ENCODE peak calls at places on chromosome 12, in ten cellular contexts. One of them, this sample, is unnamed.

GRCh38 chr12:12534975-12535374 is 27.7 kb downstream of the DUSP16 start:
- DNase-seq in aorta: no peak
- DNase-seq in dorsolateral prefrontal cortex: no peak
- DNase-seq in CD8-positive, alpha-beta T cell: no peak
- DNase-seq in esophagus squamous epithelium: no peak
- DNase-seq in RWPE1: no peak
- DNase-seq in uterus: no peak
- DNase-seq in CD4-positive, alpha-beta memory T cell: no peak
- DNase-seq in small intestine: no peak
- DNase-seq in breast epithelium: no peak
- DNase-seq in this sample: no peak

GRCh38 chr12:40819427-40820108 is 127.3 kb downstream of the CNTN1 start:
- DNase-seq in aorta: peak; percentile 75
- DNase-seq in dorsolateral prefrontal cortex: peak; percentile 57
- DNase-seq in CD8-positive, alpha-beta T cell: no peak
- DNase-seq in esophagus squamous epithelium: no peak
- DNase-seq in RWPE1: no peak
- DNase-seq in uterus: peak; percentile 19
- DNase-seq in CD4-positive, alpha-beta memory T cell: no peak
- DNase-seq in small intestine: no peak
- DNase-seq in breast epithelium: no peak
- DNase-seq in this sample: no peak

GRCh38 chr12:26239508-26240328 is 44.3 kb downstream of the SSPN start:
- DNase-seq in aorta: peak; percentile 92
- DNase-seq in dorsolateral prefrontal cortex: peak; percentile 63
- DNase-seq in CD8-positive, alpha-beta T cell: no peak
- DNase-seq in esophagus squamous epithelium: no peak
- DNase-seq in RWPE1: peak; percentile 11
- DNase-seq in uterus: peak; percentile 61
- DNase-seq in CD4-positive, alpha-beta memory T cell: no peak
- DNase-seq in small intestine: peak; percentile 49
- DNase-seq in breast epithelium: peak; percentile 95
- DNase-seq in this sample: no peak

GRCh38 chr12:111429760-111430417 is 24.2 kb downstream of the SH2B3 start:
- DNase-seq in aorta: no peak
- DNase-seq in dorsolateral prefrontal cortex: no peak
- DNase-seq in CD8-positive, alpha-beta T cell: peak; percentile 54
- DNase-seq in esophagus squamous epithelium: no peak
- DNase-seq in RWPE1: no peak
- DNase-seq in uterus: no peak
- DNase-seq in CD4-positive, alpha-beta memory T cell: peak; percentile 76
- DNase-seq in small intestine: peak; percentile 39
- DNase-seq in breast epithelium: no peak
- DNase-seq in this sample: peak; percentile 37

GRCh38 chr12:84336231-84336630 is 576.4 kb downstream of the SLC6A15 start:
- DNase-seq in aorta: no peak
- DNase-seq in dorsolateral prefrontal cortex: no peak
- DNase-seq in CD8-positive, alpha-beta T cell: no peak
- DNase-seq in esophagus squamous epithelium: no peak
- DNase-seq in RWPE1: no peak
- DNase-seq in uterus: no peak
- DNase-seq in CD4-positive, alpha-beta memory T cell: no peak
- DNase-seq in small intestine: no peak
- DNase-seq in breast epithelium: no peak
- DNase-seq in this sample: no peak

GRCh38 chr12:103882861-103883596 is 42.0 kb upstream of the NT5DC3 start:
- DNase-seq in aorta: no peak
- DNase-seq in dorsolateral prefrontal cortex: no peak
- DNase-seq in CD8-positive, alpha-beta T cell: no peak
- DNase-seq in esophagus squamous epithelium: no peak
- DNase-seq in RWPE1: no peak
- DNase-seq in uterus: no peak
- DNase-seq in CD4-positive, alpha-beta memory T cell: no peak
- DNase-seq in small intestine: no peak
- DNase-seq in breast epithelium: no peak
- DNase-seq in this sample: no peak

GRCh38 chr12:27048822-27049752 is 26.7 kb downstream of the MED21 start:
- DNase-seq in aorta: no peak
- DNase-seq in dorsolateral prefrontal cortex: no peak
- DNase-seq in CD8-positive, alpha-beta T cell: no peak
- DNase-seq in esophagus squamous epithelium: no peak
- DNase-seq in RWPE1: peak; percentile 55
- DNase-seq in uterus: no peak
- DNase-seq in CD4-positive, alpha-beta memory T cell: no peak
- DNase-seq in small intestine: no peak
- DNase-seq in breast epithelium: no peak
- DNase-seq in this sample: no peak

GRCh38 chr12:51187370-51187987 is 14.5 kb upstream of the TFCP2 start:
- DNase-seq in aorta: no peak
- DNase-seq in dorsolateral prefrontal cortex: no peak
- DNase-seq in CD8-positive, alpha-beta T cell: no peak
- DNase-seq in esophagus squamous epithelium: no peak
- DNase-seq in RWPE1: no peak
- DNase-seq in uterus: no peak
- DNase-seq in CD4-positive, alpha-beta memory T cell: no peak
- DNase-seq in small intestine: no peak
- DNase-seq in breast epithelium: no peak
- DNase-seq in this sample: no peak

GRCh38 chr12:95788637-95789036 is 1.9 kb downstream of the NTN4 start:
- DNase-seq in aorta: no peak
- DNase-seq in dorsolateral prefrontal cortex: no peak
- DNase-seq in CD8-positive, alpha-beta T cell: no peak
- DNase-seq in esophagus squamous epithelium: no peak
- DNase-seq in RWPE1: no peak
- DNase-seq in uterus: no peak
- DNase-seq in CD4-positive, alpha-beta memory T cell: no peak
- DNase-seq in small intestine: no peak
- DNase-seq in breast epithelium: no peak
- DNase-seq in this sample: no peak

GRCh38 chr12:50105913-50106450 is 2.2 kb downstream of the GPD1 start:
- DNase-seq in aorta: no peak
- DNase-seq in dorsolateral prefrontal cortex: no peak
- DNase-seq in CD8-positive, alpha-beta T cell: no peak
- DNase-seq in esophagus squamous epithelium: no peak
- DNase-seq in RWPE1: no peak
- DNase-seq in uterus: no peak
- DNase-seq in CD4-positive, alpha-beta memory T cell: no peak
- DNase-seq in small intestine: no peak
- DNase-seq in breast epithelium: no peak
- DNase-seq in this sample: no peak

GRCh38 chr12:130538343-130539095 is 177.6 kb downstream of the RIMBP2 start:
- DNase-seq in aorta: no peak
- DNase-seq in dorsolateral prefrontal cortex: peak; percentile 68
- DNase-seq in CD8-positive, alpha-beta T cell: no peak
- DNase-seq in esophagus squamous epithelium: no peak
- DNase-seq in RWPE1: no peak
- DNase-seq in uterus: no peak
- DNase-seq in CD4-positive, alpha-beta memory T cell: no peak
- DNase-seq in small intestine: no peak
- DNase-seq in breast epithelium: no peak
- DNase-seq in this sample: no peak

GRCh38 chr12:74644681-74645080 is 107.0 kb downstream of the ATXN7L3B start:
- DNase-seq in aorta: no peak
- DNase-seq in dorsolateral prefrontal cortex: no peak
- DNase-seq in CD8-positive, alpha-beta T cell: no peak
- DNase-seq in esophagus squamous epithelium: no peak
- DNase-seq in RWPE1: no peak
- DNase-seq in uterus: no peak
- DNase-seq in CD4-positive, alpha-beta memory T cell: no peak
- DNase-seq in small intestine: no peak
- DNase-seq in breast epithelium: no peak
- DNase-seq in this sample: no peak

GRCh38 chr12:75854681-75855309 is 176.8 kb downstream of the PHLDA1 start:
- DNase-seq in aorta: no peak
- DNase-seq in dorsolateral prefrontal cortex: no peak
- DNase-seq in CD8-positive, alpha-beta T cell: no peak
- DNase-seq in esophagus squamous epithelium: no peak
- DNase-seq in RWPE1: no peak
- DNase-seq in uterus: no peak
- DNase-seq in CD4-positive, alpha-beta memory T cell: no peak
- DNase-seq in small intestine: no peak
- DNase-seq in breast epithelium: no peak
- DNase-seq in this sample: no peak

GRCh38 chr12:587132-587531 is 76.1 kb downstream of the NINJ2 start:
- DNase-seq in aorta: peak; percentile 57
- DNase-seq in dorsolateral prefrontal cortex: no peak
- DNase-seq in CD8-positive, alpha-beta T cell: no peak
- DNase-seq in esophagus squamous epithelium: no peak
- DNase-seq in RWPE1: no peak
- DNase-seq in uterus: no peak
- DNase-seq in CD4-positive, alpha-beta memory T cell: no peak
- DNase-seq in small intestine: no peak
- DNase-seq in breast epithelium: no peak
- DNase-seq in this sample: no peak

GRCh38 chr12:110330544-110330943 is 49.5 kb downstream of the ATP2A2 start:
- DNase-seq in aorta: no peak
- DNase-seq in dorsolateral prefrontal cortex: no peak
- DNase-seq in CD8-positive, alpha-beta T cell: no peak
- DNase-seq in esophagus squamous epithelium: no peak
- DNase-seq in RWPE1: no peak
- DNase-seq in uterus: no peak
- DNase-seq in CD4-positive, alpha-beta memory T cell: no peak
- DNase-seq in small intestine: no peak
- DNase-seq in breast epithelium: no peak
- DNase-seq in this sample: no peak

GRCh38 chr12:26010293-26010821 is 51.9 kb downstream of the RASSF8 start:
- DNase-seq in aorta: no peak
- DNase-seq in dorsolateral prefrontal cortex: no peak
- DNase-seq in CD8-positive, alpha-beta T cell: no peak
- DNase-seq in esophagus squamous epithelium: no peak
- DNase-seq in RWPE1: peak; percentile 15
- DNase-seq in uterus: no peak
- DNase-seq in CD4-positive, alpha-beta memory T cell: no peak
- DNase-seq in small intestine: no peak
- DNase-seq in breast epithelium: no peak
- DNase-seq in this sample: no peak

GRCh38 chr12:130634866-130635265 is 81.2 kb downstream of the RIMBP2 start:
- DNase-seq in aorta: no peak
- DNase-seq in dorsolateral prefrontal cortex: no peak
- DNase-seq in CD8-positive, alpha-beta T cell: no peak
- DNase-seq in esophagus squamous epithelium: no peak
- DNase-seq in RWPE1: no peak
- DNase-seq in uterus: no peak
- DNase-seq in CD4-positive, alpha-beta memory T cell: no peak
- DNase-seq in small intestine: no peak
- DNase-seq in breast epithelium: no peak
- DNase-seq in this sample: no peak

GRCh38 chr12:100375023-100375737 is 18.3 kb downstream of the SLC17A8 start:
- DNase-seq in aorta: peak; percentile 79
- DNase-seq in dorsolateral prefrontal cortex: peak; percentile 85
- DNase-seq in CD8-positive, alpha-beta T cell: no peak
- DNase-seq in esophagus squamous epithelium: no peak
- DNase-seq in RWPE1: no peak
- DNase-seq in uterus: peak; percentile 64
- DNase-seq in CD4-positive, alpha-beta memory T cell: no peak
- DNase-seq in small intestine: peak; percentile 63
- DNase-seq in breast epithelium: no peak
- DNase-seq in this sample: no peak

GRCh38 chr12:78853231-78853630 is 11.3 kb upstream of the SYT1 start:
- DNase-seq in aorta: no peak
- DNase-seq in dorsolateral prefrontal cortex: no peak
- DNase-seq in CD8-positive, alpha-beta T cell: no peak
- DNase-seq in esophagus squamous epithelium: no peak
- DNase-seq in RWPE1: no peak
- DNase-seq in uterus: no peak
- DNase-seq in CD4-positive, alpha-beta memory T cell: no peak
- DNase-seq in small intestine: no peak
- DNase-seq in breast epithelium: no peak
- DNase-seq in this sample: no peak

GRCh38 chr12:127809236-127809635 is 457.7 kb upstream of the TMEM132C start:
- DNase-seq in aorta: no peak
- DNase-seq in dorsolateral prefrontal cortex: no peak
- DNase-seq in CD8-positive, alpha-beta T cell: no peak
- DNase-seq in esophagus squamous epithelium: no peak
- DNase-seq in RWPE1: no peak
- DNase-seq in uterus: no peak
- DNase-seq in CD4-positive, alpha-beta memory T cell: no peak
- DNase-seq in small intestine: no peak
- DNase-seq in breast epithelium: no peak
- DNase-seq in this sample: no peak
- H3K27ac ChIP-seq in aorta: no peak overlapping the region
- H3K27ac ChIP-seq in dorsolateral prefrontal cortex: peak overlapping the region; percentile 62
- H3K27ac ChIP-seq in CD8-positive, alpha-beta T cell: no peak overlapping the region
- H3K27ac ChIP-seq in esophagus squamous epithelium: no peak overlapping the region
- H3K27ac ChIP-seq in RWPE1: no peak overlapping the region
- H3K27ac ChIP-seq in uterus: no peak overlapping the region
- H3K27ac ChIP-seq in CD4-positive, alpha-beta memory T cell: no peak overlapping the region
- H3K27ac ChIP-seq in small intestine: no peak overlapping the region
- H3K27ac ChIP-seq in breast epithelium: no peak overlapping the region
- H3K27ac ChIP-seq in this sample: no peak overlapping the region

GRCh38 chr12:88578821-88579518 is 1.3 kb downstream of the KITLG start:
- DNase-seq in aorta: no peak
- DNase-seq in dorsolateral prefrontal cortex: no peak
- DNase-seq in CD8-positive, alpha-beta T cell: no peak
- DNase-seq in esophagus squamous epithelium: no peak
- DNase-seq in RWPE1: peak; percentile 69
- DNase-seq in uterus: no peak
- DNase-seq in CD4-positive, alpha-beta memory T cell: no peak
- DNase-seq in small intestine: peak; percentile 61
- DNase-seq in breast epithelium: no peak
- DNase-seq in this sample: no peak
- H3K27ac ChIP-seq in aorta: no peak overlapping the region
- H3K27ac ChIP-seq in dorsolateral prefrontal cortex: peak overlapping the region; percentile 71
- H3K27ac ChIP-seq in CD8-positive, alpha-beta T cell: no peak overlapping the region
- H3K27ac ChIP-seq in esophagus squamous epithelium: peak overlapping the region; percentile 76
- H3K27ac ChIP-seq in RWPE1: peak overlapping the region; percentile 89
- H3K27ac ChIP-seq in uterus: peak overlapping the region; percentile 82
- H3K27ac ChIP-seq in CD4-positive, alpha-beta memory T cell: no peak overlapping the region
- H3K27ac ChIP-seq in small intestine: no peak overlapping the region
- H3K27ac ChIP-seq in breast epithelium: peak overlapping the region; percentile 78
- H3K27ac ChIP-seq in this sample: no peak overlapping the region

GRCh38 chr12:113070117-113070906 is 13.8 kb downstream of the DTX1 start:
- DNase-seq in aorta: no peak
- DNase-seq in dorsolateral prefrontal cortex: no peak
- DNase-seq in CD8-positive, alpha-beta T cell: peak; percentile 15
- DNase-seq in esophagus squamous epithelium: no peak
- DNase-seq in RWPE1: no peak
- DNase-seq in uterus: no peak
- DNase-seq in CD4-positive, alpha-beta memory T cell: no peak
- DNase-seq in small intestine: no peak
- DNase-seq in breast epithelium: peak; percentile 37
- DNase-seq in this sample: no peak
- H3K27ac ChIP-seq in aorta: no peak overlapping the region
- H3K27ac ChIP-seq in dorsolateral prefrontal cortex: peak overlapping the region; percentile 70
- H3K27ac ChIP-seq in CD8-positive, alpha-beta T cell: no peak overlapping the region
- H3K27ac ChIP-seq in esophagus squamous epithelium: no peak overlapping the region
- H3K27ac ChIP-seq in RWPE1: no peak overlapping the region
- H3K27ac ChIP-seq in uterus: no peak overlapping the region
- H3K27ac ChIP-seq in CD4-positive, alpha-beta memory T cell: no peak overlapping the region
- H3K27ac ChIP-seq in small intestine: peak overlapping the region; percentile 24
- H3K27ac ChIP-seq in breast epithelium: peak overlapping the region; percentile 48
- H3K27ac ChIP-seq in this sample: peak overlapping the region; percentile 21

DNA sequence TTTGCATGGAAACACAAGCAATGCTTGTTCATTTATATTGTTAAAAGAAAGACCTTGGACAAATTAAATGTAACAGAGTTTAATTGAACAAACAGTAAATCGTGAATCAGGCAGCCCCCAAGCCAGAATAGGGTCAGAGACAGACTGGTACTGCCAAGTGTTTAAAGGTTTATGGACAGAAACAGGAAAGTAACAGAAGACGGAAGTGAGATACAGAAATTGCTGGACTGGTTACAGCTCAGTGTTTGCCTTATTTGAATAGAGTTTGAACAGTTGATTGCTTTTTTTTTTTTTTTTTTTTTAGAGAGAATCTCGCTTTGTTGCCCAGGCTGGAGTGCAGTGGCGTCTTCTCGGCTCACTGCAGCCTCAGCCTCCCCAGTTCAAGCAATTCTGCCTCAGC is 50.3 kb downstream of the DAO start:
- DNase-seq in aorta: no peak
- DNase-seq in dorsolateral prefrontal cortex: no peak
- DNase-seq in CD8-positive, alpha-beta T cell: no peak
- DNase-seq in esophagus squamous epithelium: no peak
- DNase-seq in RWPE1: no peak
- DNase-seq in uterus: no peak
- DNase-seq in CD4-positive, alpha-beta memory T cell: no peak
- DNase-seq in small intestine: no peak
- DNase-seq in breast epithelium: no peak
- DNase-seq in this sample: no peak
- H3K27ac ChIP-seq in aorta: no peak overlapping the region
- H3K27ac ChIP-seq in dorsolateral prefrontal cortex: no peak overlapping the region
- H3K27ac ChIP-seq in CD8-positive, alpha-beta T cell: no peak overlapping the region
- H3K27ac ChIP-seq in esophagus squamous epithelium: no peak overlapping the region
- H3K27ac ChIP-seq in RWPE1: no peak overlapping the region
- H3K27ac ChIP-seq in uterus: no peak overlapping the region
- H3K27ac ChIP-seq in CD4-positive, alpha-beta memory T cell: no peak overlapping the region
- H3K27ac ChIP-seq in small intestine: no peak overlapping the region
- H3K27ac ChIP-seq in breast epithelium: no peak overlapping the region
- H3K27ac ChIP-seq in this sample: no peak overlapping the region

This sample was measured in CD4-positive, alpha-beta T cell.